ENCODE peak calls at places on chromosome 21, in five cellular contexts. K is fibroblast of lung, J is astrocyte of the spinal cord, N is left lung, R is fibroblast of the aortic adventitia. C is an unnamed sample.

GRCh38 chr21:38688068-38688467 is 117.7 kb upstream of the ETS2 start:
- DNase-seq in N (no peak), K (no peak), R (no peak), J (no peak), C (no peak)

GRCh38 chr21:26491663-26492062 is 81.4 kb downstream of the CYYR1 start:
- DNase-seq in K (no peak), N (no peak), R (no peak), J (no peak), C (no peak)

GRCh38 chr21:33273044-33273443 is 6.9 kb downstream of the IL10RB start:
- DNase-seq in R (peak; percentile 37), N (no peak), J (no peak), K (peak; percentile 62), C (no peak)

GRCh38 chr21:40151611-40152010 is 284.4 kb downstream of the PCP4 start:
- DNase-seq in J (no peak), K (no peak), N (no peak), R (no peak), C (no peak)

GRCh38 chr21:29078884-29079765 is 5.7 kb upstream of the CCT8 start:
- DNase-seq in J (peak; percentile 22), R (no peak), K (no peak), N (no peak), C (no peak)

GRCh38 chr21:31413698-31414097 is 69.6 kb upstream of the TIAM1 start:
- DNase-seq in N (no peak), J (no peak), K (no peak), R (no peak), C (no peak)

GRCh38 chr21:39137248-39138186 is 45.7 kb downstream of the PSMG1 start:
- DNase-seq in J (peak; percentile 65), K (peak; percentile 48), R (peak; percentile 63), N (no peak), C (no peak)

GRCh38 chr21:29403922-29404538 is 105.3 kb downstream of the BACH1 start:
- DNase-seq in N (peak; percentile 77), J (no peak), K (no peak), R (peak; percentile 8), C (no peak)

GRCh38 chr21:43734830-43735229 is 15.9 kb downstream of the PDXK start:
- DNase-seq in R (peak; percentile 63), J (peak; percentile 74), K (peak; percentile 87), N (no peak), C (peak; percentile 45)

GRCh38 chr21:29145354-29145782 is 14.9 kb downstream of the MAP3K7CL start:
- DNase-seq in J (peak; percentile 92), N (no peak), K (peak; percentile 93), R (peak; percentile 93), C (peak; percentile 81)

GRCh38 chr21:38384675-38385074 is 113.6 kb downstream of the ERG start:
- DNase-seq in R (no peak), J (no peak), K (no peak), N (no peak), C (no peak)

GRCh38 chr21:33286600-33287456 is 20.7 kb downstream of the IL10RB start:
- DNase-seq in R (peak; percentile 93), J (peak; percentile 82), N (no peak), K (peak; percentile 91), C (peak; percentile 40)

GRCh38 chr21:39720126-39720778 is 24.7 kb upstream of the IGSF5 start:
- DNase-seq in R (no peak), N (no peak), K (peak; percentile 15), J (peak; percentile 34), C (no peak)

GRCh38 chr21:29155118-29155932 is 24.9 kb downstream of the MAP3K7CL start:
- DNase-seq in J (peak; percentile 70), R (peak; percentile 97), K (peak; percentile 95), N (peak; percentile 69), C (no peak)

GRCh38 chr21:23936224-23936623 is 1671.1 kb downstream of the MRPL39 start:
- DNase-seq in J (peak; percentile 29), K (peak; percentile 16), N (no peak), R (peak; percentile 25), C (no peak)

GRCh38 chr21:31943586-31943985 is 70.8 kb downstream of the HUNK start:
- DNase-seq in N (no peak), R (no peak), K (no peak), J (no peak), C (no peak)

GRCh38 chr21:18354947-18355346 is 48.6 kb downstream of the TMPRSS15 start:
- DNase-seq in K (peak; percentile 10), R (peak; percentile 1), J (peak; percentile 27), N (no peak), C (no peak)

GRCh38 chr21:28442624-28443023 is 550.1 kb downstream of the LTN1 start:
- DNase-seq in J (peak; percentile 73), N (no peak), R (peak; percentile 84), K (peak; percentile 72), C (peak; percentile 83)

GRCh38 chr21:27796106-27796505 is 829.2 kb upstream of the ADAMTS5 start:
- DNase-seq in K (peak; percentile 50), N (no peak), R (peak; percentile 84), J (peak; percentile 64), C (peak; percentile 32)

GRCh38 chr21:29175408-29176147 is 45.1 kb downstream of the MAP3K7CL start:
- DNase-seq in R (peak; percentile 49), N (no peak), K (no peak), J (peak; percentile 53), C (no peak)

DNA sequence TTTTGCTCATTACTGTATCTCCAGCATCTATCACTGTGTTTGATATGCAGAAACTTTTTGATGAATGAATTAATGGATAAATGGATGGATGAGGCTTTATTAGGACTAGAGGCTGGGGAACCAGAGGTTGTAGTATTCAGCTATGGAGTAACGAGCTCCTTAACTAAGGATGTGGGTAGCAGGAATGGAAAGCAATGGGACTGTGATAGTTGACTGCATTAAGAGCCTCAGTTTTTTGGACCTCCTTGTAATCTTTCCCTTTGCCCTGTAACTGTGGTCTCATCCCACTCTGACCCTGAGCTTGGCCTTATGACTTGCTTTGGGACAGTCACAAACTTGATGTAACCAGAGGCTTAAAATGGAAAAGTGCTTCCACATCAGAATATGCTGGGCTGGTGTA is 9.0 kb upstream of the RUNX1 start:
- DNase-seq in N (no peak), J (no peak), K (no peak), R (no peak), C (no peak)
- H3K4me3 ChIP-seq in N (no peak overlapping the region), J (no peak overlapping the region), K (no peak overlapping the region), R (no peak overlapping the region), C (no peak overlapping the region)

GRCh38 chr21:15999741-16000140 is 270.0 kb downstream of the USP25 start:
- DNase-seq in K (peak; percentile 68), N (no peak), J (no peak), R (no peak), C (no peak)

GRCh38 chr21:16007933-16008332 is 278.2 kb downstream of the USP25 start:
- DNase-seq in N (no peak), R (no peak), J (no peak), K (peak; percentile 6), C (peak; percentile 14)

GRCh38 chr21:16004523-16004922 is 274.7 kb downstream of the USP25 start:
- DNase-seq in N (no peak), R (no peak), J (no peak), K (no peak), C (no peak)

GRCh38 chr21:16004121-16004520 is 274.3 kb downstream of the USP25 start:
- DNase-seq in J (no peak), N (no peak), K (no peak), R (peak; percentile 8), C (peak; percentile 31)

GRCh38 chr21:16002872-16003466 is 273.2 kb downstream of the USP25 start:
- DNase-seq in K (peak; percentile 36), R (peak; percentile 69), N (no peak), J (peak; percentile 52), C (peak; percentile 14)
- H3K4me3 ChIP-seq in K (no peak overlapping the region), R (no peak overlapping the region), N (no peak overlapping the region), J (no peak overlapping the region), C (no peak overlapping the region)

GRCh38 chr21:42080788-42081083 is 9.6 kb downstream of the UMODL1 start:
- DNase-seq in J (peak; percentile 60), K (peak; percentile 94), N (no peak), R (peak; percentile 75), C (peak; percentile 92)

GRCh38 chr21:42081931-42082381 is 10.8 kb downstream of the UMODL1 start:
- DNase-seq in R (no peak), J (peak; percentile 63), K (peak; percentile 90), N (no peak), C (no peak)

GRCh38 chr21:42082501-42083360 is 11.6 kb downstream of the UMODL1 start:
- DNase-seq in J (no peak), R (no peak), K (no peak), N (no peak), C (no peak)

GRCh38 chr21:42079939-42080787 is 9.0 kb downstream of the UMODL1 start:
- DNase-seq in K (peak; percentile 81), R (no peak), J (peak; percentile 36), N (no peak), C (no peak)

GRCh38 chr21:42081138-42081537 is 10.0 kb downstream of the UMODL1 start:
- DNase-seq in N (no peak), J (no peak), R (no peak), K (peak; percentile 37), C (no peak)
- H3K4me3 ChIP-seq in N (no peak overlapping the region), J (no peak overlapping the region), R (no peak overlapping the region), K (no peak overlapping the region), C (no peak overlapping the region)

GRCh38 chr21:45324430-45325205 is 36.9 kb upstream of the POFUT2 start:
- DNase-seq in K (no peak), N (peak; percentile 74), J (no peak), R (no peak), C (no peak)

GRCh38 chr21:45322231-45322959 is 34.7 kb upstream of the POFUT2 start:
- DNase-seq in R (no peak), N (no peak), J (no peak), K (no peak), C (no peak)

GRCh38 chr21:45320991-45321656 is 33.4 kb upstream of the POFUT2 start:
- DNase-seq in K (no peak), J (no peak), N (no peak), R (no peak), C (no peak)

GRCh38 chr21:45323487-45324380 is 36.0 kb upstream of the POFUT2 start:
- DNase-seq in J (no peak), K (no peak), R (peak; percentile 63), N (no peak), C (no peak)

GRCh38 chr21:45322960-45323461 is 35.3 kb upstream of the POFUT2 start:
- DNase-seq in K (no peak), R (no peak), N (no peak), J (no peak), C (no peak)
- H3K4me3 ChIP-seq in K (no peak overlapping the region), R (no peak overlapping the region), N (no peak overlapping the region), J (no peak overlapping the region), C (no peak overlapping the region)

GRCh38 chr21:25487046-25487594 is 120.2 kb downstream of the MRPL39 start:
- DNase-seq in J (no peak), N (no peak), R (peak; percentile 9), K (no peak), C (peak; percentile 55)
- H3K4me3 ChIP-seq in J (no peak overlapping the region), N (no peak overlapping the region), R (no peak overlapping the region), K (no peak overlapping the region), C (no peak overlapping the region)

GRCh38 chr21:15062566-15062965 is 2.2 kb downstream of the NRIP1 start:
- DNase-seq in K (peak; percentile 15), J (peak; percentile 50), N (no peak), R (peak; percentile 51), C (no peak)
- H3K4me3 ChIP-seq in K (peak overlapping the region; percentile 49), J (peak overlapping the region; percentile 87), N (peak overlapping the region; percentile 82), R (peak overlapping the region; percentile 83), C (peak overlapping the region; percentile 85)

C was measured in skeletal muscle cell.